ENCODE peak calls at places on chromosome 10, in four cellular contexts. One of them, this sample, is unnamed.

GRCh38 chr10:30172663-30173062 is 113.3 kb upstream of the JCAD start:
- DNase-seq in anterior cingulate cortex: no peak
- DNase-seq in stimulated activated CD8-positive, alpha-beta memory T cell treated with anti-CD3 and anti-CD28 coated beads, Interleukin-2, amount 100 ng/mL, for 1 hour: no peak
- DNase-seq in GM12892: no peak
- DNase-seq in this sample: no peak

GRCh38 chr10:35451103-35452016 is 115.1 kb downstream of the CCNY start:
- DNase-seq in anterior cingulate cortex: no peak
- DNase-seq in stimulated activated CD8-positive, alpha-beta memory T cell treated with anti-CD3 and anti-CD28 coated beads, Interleukin-2, amount 100 ng/mL, for 1 hour: no peak
- DNase-seq in GM12892: peak; percentile 46
- DNase-seq in this sample: no peak

GRCh38 chr10:11698691-11699545 is 43.3 kb upstream of the ECHDC3 start:
- DNase-seq in anterior cingulate cortex: no peak
- DNase-seq in stimulated activated CD8-positive, alpha-beta memory T cell treated with anti-CD3 and anti-CD28 coated beads, Interleukin-2, amount 100 ng/mL, for 1 hour: no peak
- DNase-seq in GM12892: peak; percentile 48
- DNase-seq in this sample: no peak

GRCh38 chr10:50993817-50994251 is 80.5 kb upstream of the PRKG1 start:
- DNase-seq in anterior cingulate cortex: no peak
- DNase-seq in stimulated activated CD8-positive, alpha-beta memory T cell treated with anti-CD3 and anti-CD28 coated beads, Interleukin-2, amount 100 ng/mL, for 1 hour: no peak
- DNase-seq in GM12892: no peak
- DNase-seq in this sample: no peak

GRCh38 chr10:102779680-102780079 is 35.9 kb downstream of the WBP1L start:
- DNase-seq in anterior cingulate cortex: no peak
- DNase-seq in stimulated activated CD8-positive, alpha-beta memory T cell treated with anti-CD3 and anti-CD28 coated beads, Interleukin-2, amount 100 ng/mL, for 1 hour: no peak
- DNase-seq in GM12892: no peak
- DNase-seq in this sample: no peak

GRCh38 chr10:7407368-7408002 is 3.3 kb downstream of the SFMBT2 start:
- DNase-seq in anterior cingulate cortex: no peak
- DNase-seq in stimulated activated CD8-positive, alpha-beta memory T cell treated with anti-CD3 and anti-CD28 coated beads, Interleukin-2, amount 100 ng/mL, for 1 hour: no peak
- DNase-seq in GM12892: no peak
- DNase-seq in this sample: no peak

GRCh38 chr10:29204119-29204518 is 84.8 kb upstream of the LYZL1 start:
- DNase-seq in anterior cingulate cortex: no peak
- DNase-seq in stimulated activated CD8-positive, alpha-beta memory T cell treated with anti-CD3 and anti-CD28 coated beads, Interleukin-2, amount 100 ng/mL, for 1 hour: no peak
- DNase-seq in GM12892: no peak
- DNase-seq in this sample: no peak

GRCh38 chr10:5424751-5425150 is 12.4 kb downstream of the NET1 start:
- DNase-seq in anterior cingulate cortex: no peak
- DNase-seq in stimulated activated CD8-positive, alpha-beta memory T cell treated with anti-CD3 and anti-CD28 coated beads, Interleukin-2, amount 100 ng/mL, for 1 hour: no peak
- DNase-seq in GM12892: no peak
- DNase-seq in this sample: no peak

GRCh38 chr10:24762966-24763623 is 39.4 kb upstream of the ARHGAP21 start:
- DNase-seq in anterior cingulate cortex: no peak
- DNase-seq in stimulated activated CD8-positive, alpha-beta memory T cell treated with anti-CD3 and anti-CD28 coated beads, Interleukin-2, amount 100 ng/mL, for 1 hour: no peak
- DNase-seq in GM12892: no peak
- DNase-seq in this sample: no peak

GRCh38 chr10:3172081-3172445 is 519 bp downstream of the PITRM1 start:
- DNase-seq in anterior cingulate cortex: no peak
- DNase-seq in stimulated activated CD8-positive, alpha-beta memory T cell treated with anti-CD3 and anti-CD28 coated beads, Interleukin-2, amount 100 ng/mL, for 1 hour: no peak
- DNase-seq in GM12892: no peak
- DNase-seq in this sample: no peak

GRCh38 chr10:128056303-128057050 is 69.7 kb downstream of the MKI67 start:
- DNase-seq in anterior cingulate cortex: no peak
- DNase-seq in stimulated activated CD8-positive, alpha-beta memory T cell treated with anti-CD3 and anti-CD28 coated beads, Interleukin-2, amount 100 ng/mL, for 1 hour: no peak
- DNase-seq in GM12892: no peak
- DNase-seq in this sample: no peak

GRCh38 chr10:1253476-1254353 is 197.5 kb downstream of the WDR37 start:
- DNase-seq in anterior cingulate cortex: no peak
- DNase-seq in stimulated activated CD8-positive, alpha-beta memory T cell treated with anti-CD3 and anti-CD28 coated beads, Interleukin-2, amount 100 ng/mL, for 1 hour: no peak
- DNase-seq in GM12892: no peak
- DNase-seq in this sample: no peak

GRCh38 chr10:119677904-119678755 is 26.9 kb downstream of the BAG3 start:
- DNase-seq in anterior cingulate cortex: no peak
- DNase-seq in stimulated activated CD8-positive, alpha-beta memory T cell treated with anti-CD3 and anti-CD28 coated beads, Interleukin-2, amount 100 ng/mL, for 1 hour: no peak
- DNase-seq in GM12892: no peak
- DNase-seq in this sample: no peak

GRCh38 chr10:30821269-30821993 is 191.9 kb upstream of the LYZL2 start:
- DNase-seq in anterior cingulate cortex: no peak
- DNase-seq in stimulated activated CD8-positive, alpha-beta memory T cell treated with anti-CD3 and anti-CD28 coated beads, Interleukin-2, amount 100 ng/mL, for 1 hour: no peak
- DNase-seq in GM12892: no peak
- DNase-seq in this sample: no peak

GRCh38 chr10:112963835-112964234 is 13.8 kb downstream of the TCF7L2 start:
- DNase-seq in anterior cingulate cortex: no peak
- DNase-seq in stimulated activated CD8-positive, alpha-beta memory T cell treated with anti-CD3 and anti-CD28 coated beads, Interleukin-2, amount 100 ng/mL, for 1 hour: no peak
- DNase-seq in GM12892: no peak
- DNase-seq in this sample: no peak

GRCh38 chr10:1824928-1825327 is 87.6 kb upstream of the ADARB2 start:
- DNase-seq in anterior cingulate cortex: no peak
- DNase-seq in stimulated activated CD8-positive, alpha-beta memory T cell treated with anti-CD3 and anti-CD28 coated beads, Interleukin-2, amount 100 ng/mL, for 1 hour: no peak
- DNase-seq in GM12892: no peak
- DNase-seq in this sample: no peak

GRCh38 chr10:123943307-123943706 is 51.7 kb upstream of the CPXM2 start:
- DNase-seq in anterior cingulate cortex: no peak
- DNase-seq in stimulated activated CD8-positive, alpha-beta memory T cell treated with anti-CD3 and anti-CD28 coated beads, Interleukin-2, amount 100 ng/mL, for 1 hour: no peak
- DNase-seq in GM12892: no peak
- DNase-seq in this sample: no peak